ENCODE peak calls at places on chromosomes 16 and 17, in eight cellular contexts. J, N, W, R, F, M, A and O are unnamed samples.

GRCh38 chr17:78675316-78675616 is 98.1 kb upstream of the DNAH17 start:
- ATAC-seq in J (no peak), N (no peak), W (no peak), R (no peak), F (no peak), M (no peak), A (no peak), O (no peak)

GRCh38 chr17:72145972-72146755 is 25.3 kb downstream of the SOX9 start:
- ATAC-seq in J (no peak), N (no peak), W (no peak), R (no peak), F (no peak), M (no peak), A (no peak), O (no peak)

GRCh38 chr16:24776486-24777220 is 47.2 kb downstream of the TNRC6A start:
- ATAC-seq in J (no peak), N (no peak), W (no peak), R (no peak), F (peak), M (peak), A (no peak), O (no peak)

GRCh38 chr17:44967907-44968224 is 237 bp downstream of the C1QL1 start:
- ATAC-seq in J (peak), N (peak), W (no peak), R (no peak), F (no peak), M (no peak), A (peak), O (no peak)

GRCh38 chr17:75843577-75844529 is at the start of gene UNC13D:
- ATAC-seq in J (peak), N (peak), W (peak), R (peak), F (peak), M (peak), A (peak), O (peak)

GRCh38 chr17:75228305-75228704 is 22.8 kb downstream of the NUP85 start:
- ATAC-seq in J (no peak), N (no peak), W (no peak), R (no peak), F (no peak), M (peak), A (no peak), O (no peak)

GRCh38 chr17:39261286-39261685 is 35.5 kb upstream of the STAC2 start:
- ATAC-seq in J (no peak), N (no peak), W (peak), R (no peak), F (no peak), M (no peak), A (no peak), O (no peak)

GRCh38 chr16:57784334-57784733 is 18.0 kb downstream of the KIFC3 start:
- ATAC-seq in J (no peak), N (no peak), W (no peak), R (no peak), F (no peak), M (no peak), A (no peak), O (no peak)

GRCh38 chr16:50121278-50121677 is 31.8 kb upstream of the TENT4B start:
- ATAC-seq in J (no peak), N (peak), W (no peak), R (no peak), F (no peak), M (no peak), A (no peak), O (peak)

GRCh38 chr16:10878328-10878643 is 1.3 kb downstream of the CIITA start:
- ATAC-seq in J (no peak), N (no peak), W (no peak), R (no peak), F (no peak), M (no peak), A (no peak), O (no peak)

GRCh38 chr16:19392352-19392751 is 25.3 kb upstream of the TMC5 start:
- ATAC-seq in J (no peak), N (no peak), W (no peak), R (peak), F (no peak), M (no peak), A (no peak), O (no peak)

GRCh38 chr16:66520406-66521194 is 29.3 kb downstream of the TK2 start:
- ATAC-seq in J (no peak), N (no peak), W (no peak), R (no peak), F (no peak), M (no peak), A (no peak), O (no peak)

GRCh38 chr16:61836804-61837398 is 199.3 kb downstream of the CDH8 start:
- ATAC-seq in J (no peak), N (no peak), W (no peak), R (no peak), F (no peak), M (no peak), A (no peak), O (no peak)

GRCh38 chr16:68096491-68096890 is 11.3 kb downstream of the NFATC3 start:
- ATAC-seq in J (no peak), N (no peak), W (no peak), R (no peak), F (no peak), M (no peak), A (no peak), O (no peak)